ENCODE peak calls at places on chromosome 12, in four cellular contexts. One of them, this sample, is unnamed.

GRCh38 chr12:119673634-119674033 is 5.7 kb downstream of the PRKAB1 start:
- DNase-seq in K562: no peak
- DNase-seq in HCT116: no peak
- DNase-seq in HepG2: no peak
- DNase-seq in this sample: no peak

GRCh38 chr12:15829949-15830348 is 40.8 kb upstream of the EPS8 start:
- DNase-seq in K562: no peak
- DNase-seq in HCT116: no peak
- DNase-seq in HepG2: no peak
- DNase-seq in this sample: no peak

GRCh38 chr12:52534482-52534881 is 14.3 kb upstream of the KRT5 start:
- DNase-seq in K562: peak
- DNase-seq in HCT116: no peak
- DNase-seq in HepG2: no peak
- DNase-seq in this sample: no peak

GRCh38 chr12:15163577-15163976 is 57.6 kb downstream of the RERG start:
- DNase-seq in K562: no peak
- DNase-seq in HCT116: no peak
- DNase-seq in HepG2: no peak
- DNase-seq in this sample: no peak

GRCh38 chr12:16095531-16096110 is 181.9 kb downstream of the SLC15A5 start:
- DNase-seq in K562: no peak
- DNase-seq in HCT116: no peak
- DNase-seq in HepG2: no peak
- DNase-seq in this sample: no peak

GRCh38 chr12:57236925-57237652 is 7.6 kb downstream of the SHMT2 start:
- DNase-seq in K562: no peak
- DNase-seq in HCT116: no peak
- DNase-seq in HepG2: no peak
- DNase-seq in this sample: no peak

GRCh38 chr12:84455598-84455997 is 457.0 kb downstream of the SLC6A15 start:
- DNase-seq in K562: no peak
- DNase-seq in HCT116: no peak
- DNase-seq in HepG2: no peak
- DNase-seq in this sample: no peak

GRCh38 chr12:106271575-106272505 is 24.0 kb upstream of the CKAP4 start:
- DNase-seq in K562: no peak
- DNase-seq in HCT116: no peak
- DNase-seq in HepG2: no peak
- DNase-seq in this sample: no peak

GRCh38 chr12:104719700-104720345 is 238.3 kb downstream of the SLC41A2 start:
- DNase-seq in K562: no peak
- DNase-seq in HCT116: no peak
- DNase-seq in HepG2: no peak
- DNase-seq in this sample: no peak

GRCh38 chr12:49339464-49339861 is 2.5 kb upstream of the C1QL4 start:
- DNase-seq in K562: no peak
- DNase-seq in HCT116: no peak
- DNase-seq in HepG2: no peak
- DNase-seq in this sample: no peak

GRCh38 chr12:124767075-124767821 is 96.4 kb downstream of the SCARB1 start:
- DNase-seq in K562: peak
- DNase-seq in HCT116: no peak
- DNase-seq in HepG2: peak
- DNase-seq in this sample: peak

GRCh38 chr12:11055306-11055705 is 6.8 kb downstream of the TAS2R46 start:
- DNase-seq in K562: no peak
- DNase-seq in HCT116: no peak
- DNase-seq in HepG2: no peak
- DNase-seq in this sample: no peak

GRCh38 chr12:1904875-1905274 is 13.6 kb downstream of the CACNA2D4 start:
- DNase-seq in K562: no peak
- DNase-seq in HCT116: no peak
- DNase-seq in HepG2: no peak
- DNase-seq in this sample: no peak

GRCh38 chr12:31002361-31002725 is 71.3 kb upstream of the DDX11 start:
- DNase-seq in K562: no peak
- DNase-seq in HCT116: no peak
- DNase-seq in HepG2: no peak
- DNase-seq in this sample: no peak

GRCh38 chr12:31828057-31828456 is 99.2 kb upstream of the AMN1 start:
- DNase-seq in K562: no peak
- DNase-seq in HCT116: no peak
- DNase-seq in HepG2: no peak
- DNase-seq in this sample: no peak

GRCh38 chr12:77013091-77013490 is 52.3 kb downstream of the E2F7 start:
- DNase-seq in K562: no peak
- DNase-seq in HCT116: no peak
- DNase-seq in HepG2: no peak
- DNase-seq in this sample: no peak

GRCh38 chr12:106234513-106234912 is 13.3 kb downstream of the CKAP4 start:
- DNase-seq in K562: no peak
- DNase-seq in HCT116: no peak
- DNase-seq in HepG2: no peak
- DNase-seq in this sample: no peak

DNA sequence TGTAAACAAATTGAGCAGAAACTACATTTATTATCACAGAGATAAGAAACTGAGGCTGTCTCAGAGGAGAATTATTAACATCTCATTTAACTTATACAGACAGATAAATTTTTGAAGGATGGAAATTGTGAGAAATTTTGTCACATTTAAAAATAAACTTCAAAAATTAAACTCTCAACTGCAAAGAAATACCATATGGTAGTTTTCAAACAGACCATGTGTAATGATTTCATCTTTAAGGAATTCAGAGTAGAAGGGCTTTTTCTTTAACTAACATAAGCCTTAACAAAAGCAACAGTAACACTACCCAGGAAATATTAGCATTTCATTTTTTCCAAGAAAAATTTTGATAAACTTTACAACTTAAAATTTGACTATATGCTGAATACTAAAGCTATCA is 26.6 kb downstream of the NUP37 start:
- DNase-seq in K562: no peak
- DNase-seq in HCT116: no peak
- DNase-seq in HepG2: no peak
- DNase-seq in this sample: no peak
- TF ChIP-seq JUND in K562: no peak
- TF ChIP-seq JUND in HCT116: no peak
- TF ChIP-seq JUND in HepG2: no peak
- TF ChIP-seq JUND in this sample: no peak

GRCh38 chr12:44833561-44833960 is 42.6 kb downstream of the NELL2 start:
- DNase-seq in K562: no peak
- DNase-seq in HCT116: no peak
- DNase-seq in HepG2: no peak
- DNase-seq in this sample: no peak
- TF ChIP-seq JUND in K562: no peak
- TF ChIP-seq JUND in HCT116: no peak
- TF ChIP-seq JUND in HepG2: no peak
- TF ChIP-seq JUND in this sample: no peak

GRCh38 chr12:54016478-54016964 is 7.7 kb downstream of the HOXC8 start:
- DNase-seq in K562: no peak
- DNase-seq in HCT116: no peak
- DNase-seq in HepG2: no peak
- DNase-seq in this sample: peak
- TF ChIP-seq JUND in K562: no peak
- TF ChIP-seq JUND in HCT116: no peak
- TF ChIP-seq JUND in HepG2: no peak
- TF ChIP-seq JUND in this sample: no peak

GRCh38 chr12:120950807-120951206 is 27.5 kb upstream of the HNF1A start:
- DNase-seq in K562: no peak
- DNase-seq in HCT116: no peak
- DNase-seq in HepG2: no peak
- DNase-seq in this sample: no peak
- TF ChIP-seq JUND in K562: no peak
- TF ChIP-seq JUND in HCT116: no peak
- TF ChIP-seq JUND in HepG2: no peak
- TF ChIP-seq JUND in this sample: no peak

DNA sequence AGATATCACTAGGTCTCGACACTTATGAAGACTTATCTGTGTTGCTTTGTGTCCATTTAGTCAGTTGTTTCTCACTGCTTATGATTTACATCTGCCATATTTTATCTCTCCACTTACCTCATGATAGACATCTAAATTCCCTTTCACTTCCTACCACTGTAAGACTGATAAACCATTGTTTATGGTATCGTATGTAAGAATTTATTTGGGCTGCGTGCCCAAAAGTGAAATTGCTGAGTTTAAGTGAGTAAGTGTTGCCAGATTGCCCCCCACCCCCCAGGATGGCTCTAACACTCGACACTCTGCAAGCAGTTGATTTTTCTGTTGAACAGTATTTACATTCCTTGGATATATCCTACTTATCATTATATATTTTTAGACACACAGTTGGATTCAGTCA is 69.9 kb upstream of the MON2 start:
- DNase-seq in K562: no peak
- DNase-seq in HCT116: no peak
- DNase-seq in HepG2: no peak
- DNase-seq in this sample: no peak
- TF ChIP-seq JUND in K562: no peak
- TF ChIP-seq JUND in HCT116: no peak
- TF ChIP-seq JUND in HepG2: no peak
- TF ChIP-seq JUND in this sample: no peak

GRCh38 chr12:27274706-27275105 is 30.6 kb downstream of the STK38L start:
- DNase-seq in K562: no peak
- DNase-seq in HCT116: no peak
- DNase-seq in HepG2: no peak
- DNase-seq in this sample: no peak
- TF ChIP-seq JUND in K562: no peak
- TF ChIP-seq JUND in HCT116: no peak
- TF ChIP-seq JUND in HepG2: no peak
- TF ChIP-seq JUND in this sample: no peak

GRCh38 chr12:29552324-29552927 is 54.9 kb upstream of the OVCH1 start:
- DNase-seq in K562: peak
- DNase-seq in HCT116: peak
- DNase-seq in HepG2: peak
- DNase-seq in this sample: peak
- TF ChIP-seq JUND in K562: no peak
- TF ChIP-seq JUND in HCT116: no peak
- TF ChIP-seq JUND in HepG2: no peak
- TF ChIP-seq JUND in this sample: no peak